ENCODE peak calls at places on chromosomes 16 and 17, in seven cellular contexts. One of them, this sample, is unnamed. For H3K36me3 and H3K27me3, the result is how much of the 10 kb centered on the place peaks cover.

GRCh38 chr17:66304304-66305174 is 2.1 kb downstream of the PRKCA start:
- DNase-seq in adrenal gland: no peak
- DNase-seq in spleen: no peak
- DNase-seq in IMR-90: no peak
- DNase-seq in ovary: no peak
- DNase-seq in A673: peak
- DNase-seq in tibial artery: no peak
- DNase-seq in this sample: no peak

GRCh38 chr16:9012848-9013507 is 49.3 kb upstream of the USP7 start:
- DNase-seq in spleen: no peak
- DNase-seq in tibial artery: no peak
- DNase-seq in adrenal gland: no peak
- DNase-seq in A673: peak
- DNase-seq in ovary: no peak
- DNase-seq in IMR-90: no peak
- DNase-seq in this sample: no peak

GRCh38 chr17:36092228-36092627 is 2.3 kb upstream of the CCL3 start:
- DNase-seq in ovary: no peak
- DNase-seq in IMR-90: no peak
- DNase-seq in adrenal gland: no peak
- DNase-seq in spleen: no peak
- DNase-seq in A673: no peak
- DNase-seq in tibial artery: no peak
- DNase-seq in this sample: no peak

GRCh38 chr17:44001461-44001920 is 2.9 kb upstream of the NAGS start:
- DNase-seq in A673: no peak
- DNase-seq in tibial artery: no peak
- DNase-seq in ovary: no peak
- DNase-seq in IMR-90: no peak
- DNase-seq in spleen: no peak
- DNase-seq in adrenal gland: no peak
- DNase-seq in this sample: no peak

GRCh38 chr17:68981288-68981687 is 26.1 kb upstream of the ABCA8 start:
- DNase-seq in ovary: no peak
- DNase-seq in adrenal gland: peak
- DNase-seq in tibial artery: peak
- DNase-seq in A673: peak
- DNase-seq in spleen: no peak
- DNase-seq in IMR-90: peak
- DNase-seq in this sample: peak

GRCh38 chr16:57797526-57798266 is 4.6 kb downstream of the KIFC3 start:
- DNase-seq in ovary: no peak
- DNase-seq in A673: peak
- DNase-seq in IMR-90: no peak
- DNase-seq in spleen: no peak
- DNase-seq in adrenal gland: no peak
- DNase-seq in tibial artery: no peak
- DNase-seq in this sample: no peak

GRCh38 chr16:88974641-88975215 is 2.3 kb downstream of the CBFA2T3 start:
- DNase-seq in IMR-90: no peak
- DNase-seq in spleen: no peak
- DNase-seq in tibial artery: no peak
- DNase-seq in A673: no peak
- DNase-seq in ovary: no peak
- DNase-seq in adrenal gland: no peak
- DNase-seq in this sample: no peak

GRCh38 chr16:88428616-88429386 is 24.3 kb upstream of the ZFPM1 start:
- DNase-seq in adrenal gland: no peak
- DNase-seq in A673: no peak
- DNase-seq in tibial artery: no peak
- DNase-seq in ovary: no peak
- DNase-seq in spleen: no peak
- DNase-seq in IMR-90: no peak
- DNase-seq in this sample: no peak

GRCh38 chr17:80874866-80875445 is 116.7 kb upstream of the CHMP6 start:
- DNase-seq in A673: no peak
- DNase-seq in adrenal gland: peak
- DNase-seq in spleen: no peak
- DNase-seq in tibial artery: no peak
- DNase-seq in ovary: no peak
- DNase-seq in IMR-90: no peak
- DNase-seq in this sample: no peak

GRCh38 chr16:71894229-71894920 is 956 bp upstream of the IST1 start:
- DNase-seq in A673: peak
- DNase-seq in IMR-90: peak
- DNase-seq in adrenal gland: peak
- DNase-seq in spleen: peak
- DNase-seq in ovary: peak
- DNase-seq in tibial artery: peak
- DNase-seq in this sample: peak

GRCh38 chr16:10078541-10078949 is 103.7 kb downstream of the GRIN2A start:
- DNase-seq in A673: no peak
- DNase-seq in ovary: no peak
- DNase-seq in tibial artery: no peak
- DNase-seq in IMR-90: no peak
- DNase-seq in spleen: no peak
- DNase-seq in adrenal gland: no peak
- DNase-seq in this sample: no peak

GRCh38 chr16:79728048-79728922 is 127.7 kb upstream of the MAF start:
- DNase-seq in tibial artery: no peak
- DNase-seq in A673: no peak
- DNase-seq in IMR-90: no peak
- DNase-seq in spleen: no peak
- DNase-seq in ovary: no peak
- DNase-seq in adrenal gland: no peak
- DNase-seq in this sample: no peak

GRCh38 chr17:80998388-80999223 is 7.0 kb downstream of the CHMP6 start:
- DNase-seq in spleen: peak
- DNase-seq in ovary: no peak
- DNase-seq in IMR-90: no peak
- DNase-seq in tibial artery: no peak
- DNase-seq in A673: no peak
- DNase-seq in adrenal gland: no peak
- DNase-seq in this sample: no peak

GRCh38 chr17:1177099-1177996 is 2.4 kb downstream of the ABR start:
- DNase-seq in IMR-90: peak
- DNase-seq in spleen: no peak
- DNase-seq in tibial artery: no peak
- DNase-seq in A673: peak
- DNase-seq in adrenal gland: peak
- DNase-seq in ovary: no peak
- DNase-seq in this sample: peak

GRCh38 chr16:56824804-56825203 is 40.2 kb upstream of the SLC12A3 start:
- DNase-seq in IMR-90: no peak
- DNase-seq in spleen: no peak
- DNase-seq in A673: no peak
- DNase-seq in tibial artery: no peak
- DNase-seq in adrenal gland: no peak
- DNase-seq in ovary: no peak
- DNase-seq in this sample: no peak

GRCh38 chr16:583815-584591 is 5.9 kb upstream of the RAB40C start:
- DNase-seq in A673: peak
- DNase-seq in ovary: no peak
- DNase-seq in IMR-90: no peak
- DNase-seq in tibial artery: no peak
- DNase-seq in spleen: peak
- DNase-seq in adrenal gland: no peak
- DNase-seq in this sample: peak

GRCh38 chr16:78362736-78363135 is 263.3 kb downstream of the WWOX start:
- DNase-seq in spleen: no peak
- DNase-seq in IMR-90: no peak
- DNase-seq in A673: no peak
- DNase-seq in adrenal gland: no peak
- DNase-seq in ovary: no peak
- DNase-seq in tibial artery: no peak
- DNase-seq in this sample: no peak

GRCh38 chr17:6574689-6575595 is 18.6 kb upstream of the PITPNM3 start:
- DNase-seq in adrenal gland: peak
- DNase-seq in IMR-90: peak
- DNase-seq in ovary: no peak
- DNase-seq in spleen: peak
- DNase-seq in A673: no peak
- DNase-seq in tibial artery: peak
- DNase-seq in this sample: no peak

GRCh38 chr17:26792486-26792885 is 501.4 kb upstream of the WSB1 start:
- DNase-seq in ovary: no peak
- DNase-seq in A673: no peak
- DNase-seq in tibial artery: no peak
- DNase-seq in IMR-90: peak
- DNase-seq in adrenal gland: no peak
- DNase-seq in spleen: no peak
- DNase-seq in this sample: no peak

GRCh38 chr17:33989357-33990148 is 265.5 kb upstream of the CCL2 start:
- DNase-seq in A673: no peak
- DNase-seq in adrenal gland: no peak
- DNase-seq in spleen: no peak
- DNase-seq in ovary: no peak
- DNase-seq in tibial artery: no peak
- DNase-seq in IMR-90: no peak
- DNase-seq in this sample: no peak

GRCh38 chr17:61411114-61411943 is 11.7 kb downstream of the TBX2 start:
- DNase-seq in spleen: peak
- DNase-seq in ovary: peak
- DNase-seq in adrenal gland: peak
- DNase-seq in tibial artery: peak
- DNase-seq in IMR-90: peak
- DNase-seq in A673: peak
- DNase-seq in this sample: peak

GRCh38 chr16:50999181-50999580 is 151.9 kb downstream of the SALL1 start:
- DNase-seq in ovary: no peak
- DNase-seq in IMR-90: no peak
- DNase-seq in spleen: no peak
- DNase-seq in tibial artery: no peak
- DNase-seq in A673: no peak
- DNase-seq in adrenal gland: no peak
- DNase-seq in this sample: no peak

GRCh38 chr17:66255112-66255511 is 25.9 kb upstream of the APOH start:
- DNase-seq in ovary: peak
- DNase-seq in A673: peak
- DNase-seq in spleen: no peak
- DNase-seq in tibial artery: no peak
- DNase-seq in IMR-90: peak
- DNase-seq in adrenal gland: no peak
- DNase-seq in this sample: peak

GRCh38 chr16:84593825-84594724 is 23.8 kb downstream of the COTL1 start:
- DNase-seq in IMR-90: no peak
- DNase-seq in tibial artery: no peak
- DNase-seq in ovary: peak
- DNase-seq in spleen: peak
- DNase-seq in adrenal gland: no peak
- DNase-seq in A673: no peak
- DNase-seq in this sample: no peak

GRCh38 chr17:56830726-56831363 is 2.9 kb downstream of the C17orf67 start:
- DNase-seq in ovary: no peak
- DNase-seq in IMR-90: no peak
- DNase-seq in adrenal gland: no peak
- DNase-seq in spleen: no peak
- DNase-seq in A673: no peak
- DNase-seq in tibial artery: no peak
- DNase-seq in this sample: no peak
- H3K4me3 ChIP-seq in ovary: no peak
- H3K4me3 ChIP-seq in IMR-90: no peak
- H3K4me3 ChIP-seq in adrenal gland: no peak
- H3K4me3 ChIP-seq in spleen: no peak
- H3K4me3 ChIP-seq in A673: no peak
- H3K4me3 ChIP-seq in tibial artery: no peak
- H3K4me3 ChIP-seq in this sample: no peak

DNA sequence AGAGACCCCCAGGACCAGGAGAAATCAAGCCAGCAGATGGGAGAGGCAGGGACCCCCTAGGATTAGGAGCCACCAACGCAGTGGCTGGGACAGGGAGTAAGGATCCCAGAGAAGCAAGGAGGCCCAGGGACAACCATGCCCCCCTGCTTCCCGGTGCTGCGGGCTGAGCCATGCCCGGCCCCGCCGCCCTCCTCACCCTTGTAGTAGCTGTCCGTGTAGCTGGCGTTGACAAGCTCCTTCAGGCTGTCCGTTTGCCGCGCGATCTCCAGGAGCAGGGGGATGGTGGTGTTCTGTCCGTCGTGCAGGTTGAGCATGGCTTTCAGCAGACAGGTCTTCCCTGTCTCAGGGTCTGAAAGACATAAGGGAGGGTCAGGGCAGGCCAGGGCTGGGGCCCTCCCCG is 18.4 kb downstream of the TRPV1 start:
- DNase-seq in IMR-90: no peak
- DNase-seq in spleen: no peak
- DNase-seq in tibial artery: no peak
- DNase-seq in A673: no peak
- DNase-seq in adrenal gland: no peak
- DNase-seq in ovary: no peak
- DNase-seq in this sample: no peak
- H3K36me3 ChIP-seq in IMR-90: under half
- H3K36me3 ChIP-seq in spleen: under half
- H3K36me3 ChIP-seq in tibial artery: under half
- H3K36me3 ChIP-seq in A673: under half
- H3K36me3 ChIP-seq in adrenal gland: under half
- H3K36me3 ChIP-seq in ovary: under half
- H3K36me3 ChIP-seq in this sample: under half

DNA sequence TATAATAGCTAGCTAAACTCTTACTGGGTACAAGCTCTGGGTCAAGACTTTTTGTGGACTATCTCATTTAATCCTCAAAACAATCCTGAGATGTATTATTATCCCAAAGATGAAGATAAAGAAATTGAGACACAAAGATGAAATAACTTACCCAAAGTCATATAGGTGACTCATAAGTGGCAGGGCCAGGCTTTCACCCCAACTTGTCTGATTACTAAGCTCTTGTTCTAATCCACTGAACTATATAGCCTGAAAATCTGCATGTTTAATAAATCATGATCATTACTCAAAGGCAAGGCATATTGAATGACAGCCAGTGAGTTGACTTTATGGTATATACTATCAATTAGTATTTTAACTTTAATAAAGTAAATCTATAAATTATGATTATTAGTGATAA is 77.4 kb downstream of the SKAP1 start:
- DNase-seq in tibial artery: no peak
- DNase-seq in ovary: no peak
- DNase-seq in IMR-90: peak
- DNase-seq in spleen: no peak
- DNase-seq in adrenal gland: no peak
- DNase-seq in A673: no peak
- DNase-seq in this sample: no peak
- H3K27me3 ChIP-seq in tibial artery: half or more
- H3K27me3 ChIP-seq in ovary: under half
- H3K27me3 ChIP-seq in IMR-90: under half
- H3K27me3 ChIP-seq in spleen: under half
- H3K27me3 ChIP-seq in adrenal gland: under half
- H3K27me3 ChIP-seq in A673: under half
- H3K27me3 ChIP-seq in this sample: under half

GRCh38 chr17:78272181-78272913 is 40.9 kb downstream of the TMEM235 start:
- DNase-seq in spleen: peak
- DNase-seq in IMR-90: peak
- DNase-seq in ovary: peak
- DNase-seq in adrenal gland: peak
- DNase-seq in A673: no peak
- DNase-seq in tibial artery: no peak
- DNase-seq in this sample: no peak
- H3K4me3 ChIP-seq in spleen: no peak
- H3K4me3 ChIP-seq in IMR-90: no peak
- H3K4me3 ChIP-seq in ovary: no peak
- H3K4me3 ChIP-seq in adrenal gland: no peak
- H3K4me3 ChIP-seq in A673: no peak
- H3K4me3 ChIP-seq in tibial artery: no peak
- H3K4me3 ChIP-seq in this sample: no peak

GRCh38 chr17:29401237-29401636 is 11.1 kb downstream of the TAOK1 start:
- DNase-seq in adrenal gland: no peak
- DNase-seq in spleen: no peak
- DNase-seq in tibial artery: no peak
- DNase-seq in A673: no peak
- DNase-seq in ovary: no peak
- DNase-seq in IMR-90: no peak
- DNase-seq in this sample: no peak
- H3K36me3 ChIP-seq in adrenal gland: under half
- H3K36me3 ChIP-seq in spleen: under half
- H3K36me3 ChIP-seq in tibial artery: under half
- H3K36me3 ChIP-seq in A673: under half
- H3K36me3 ChIP-seq in ovary: under half
- H3K36me3 ChIP-seq in IMR-90: under half
- H3K36me3 ChIP-seq in this sample: under half

This sample was measured in uterus.